ENCODE peak calls at places on chromosomes 4 and X, in four cellular contexts. M is fibroblast of lung, J is SK-N-SH, B is neural progenitor cell. X is an unnamed sample.

GRCh38 chr4:116880625-116881024 is 204.8 kb downstream of the TRAM1L1 start:
- DNase-seq in M (no peak), J (no peak), B (no peak), X (no peak)

GRCh38 chr4:7857238-7857701 is 82.4 kb downstream of the AFAP1 start:
- DNase-seq in M (peak), J (no peak), B (no peak), X (peak)

GRCh38 chr4:102535398-102536082 is 34.4 kb downstream of the NFKB1 start:
- DNase-seq in M (peak), J (no peak), B (no peak), X (peak)

GRCh38 chrX:153854702-153855101 is 24.4 kb upstream of the PDZD4 start:
- DNase-seq in M (no peak), J (no peak), B (no peak), X (no peak)

GRCh38 chr4:168701061-168701460 is 204.2 kb downstream of the PALLD start:
- DNase-seq in M (no peak), J (no peak), B (no peak), X (no peak)

GRCh38 chrX:10617964-10618342 is 2.4 kb downstream of the MID1 start:
- DNase-seq in M (no peak), J (peak), B (no peak), X (peak)

GRCh38 chrX:135893294-135893817 is at the start of the genes CT45A10 and SAGE1:
- DNase-seq in M (no peak), J (no peak), B (no peak), X (no peak)

GRCh38 chr4:82754546-82755165 is 43.9 kb downstream of the SCD5 start:
- DNase-seq in M (no peak), J (no peak), B (no peak), X (no peak)

GRCh38 chr4:10611673-10612072 is 72.9 kb downstream of the CLNK start:
- DNase-seq in M (peak), J (no peak), B (no peak), X (peak)

GRCh38 chrX:142134533-142134932 is 70.6 kb downstream of the MAGEC2 start:
- DNase-seq in M (no peak), J (no peak), B (no peak), X (no peak)

GRCh38 chrX:3711331-3711917 is 2.0 kb downstream of the PRKX start:
- DNase-seq in M (no peak), J (no peak), B (no peak), X (no peak)

GRCh38 chrX:132482632-132483031 is 6.2 kb downstream of the MBNL3 start:
- DNase-seq in M (no peak), J (no peak), B (no peak), X (no peak)

GRCh38 chr4:142700521-142700920 is 145.6 kb downstream of the INPP4B start:
- DNase-seq in M (no peak), J (no peak), B (no peak), X (no peak)

GRCh38 chr4:147546341-147546740 is 65.4 kb downstream of the EDNRA start:
- DNase-seq in M (peak), J (no peak), B (no peak), X (peak)

GRCh38 chr4:10063544-10064300 is 42.4 kb upstream of the SLC2A9 start:
- DNase-seq in M (peak), J (no peak), B (peak), X (peak)

GRCh38 chr4:141140271-141141205 is 7.3 kb upstream of the RNF150 start:
- DNase-seq in M (no peak), J (no peak), B (no peak), X (peak)

GRCh38 chrX:31499120-31499519 is 427.3 kb upstream of the FTHL17 start:
- DNase-seq in M (peak), J (no peak), B (peak), X (peak)

GRCh38 chrX:47160781-47161180 is 15.8 kb downstream of the RBM10 start:
- DNase-seq in M (no peak), J (no peak), B (no peak), X (no peak)

GRCh38 chr4:17875402-17876070 is 64.8 kb downstream of the NCAPG start:
- DNase-seq in M (no peak), J (no peak), B (no peak), X (no peak)

GRCh38 chrX:42462917-42463316 is 315.0 kb downstream of the PPP1R2C start:
- DNase-seq in M (no peak), J (no peak), B (no peak), X (no peak)

GRCh38 chr4:92265066-92265465 is 38.7 kb upstream of the GRID2 start:
- DNase-seq in M (peak), J (no peak), B (no peak), X (peak)

GRCh38 chr4:93657527-93657926 is 171.0 kb upstream of the ATOH1 start:
- DNase-seq in M (no peak), J (no peak), B (peak), X (no peak)

GRCh38 chr4:152021788-152022438 is 261.1 kb upstream of the GATB start:
- DNase-seq in M (no peak), J (no peak), B (no peak), X (no peak)

GRCh38 chr4:133157460-133158160 is 8.5 kb downstream of the PCDH10 start:
- DNase-seq in M (no peak), J (no peak), B (no peak), X (no peak)

GRCh38 chrX:26442340-26442739 is 226.4 kb downstream of the MAGEB5 start:
- DNase-seq in M (peak), J (peak), B (peak), X (no peak)

DNA sequence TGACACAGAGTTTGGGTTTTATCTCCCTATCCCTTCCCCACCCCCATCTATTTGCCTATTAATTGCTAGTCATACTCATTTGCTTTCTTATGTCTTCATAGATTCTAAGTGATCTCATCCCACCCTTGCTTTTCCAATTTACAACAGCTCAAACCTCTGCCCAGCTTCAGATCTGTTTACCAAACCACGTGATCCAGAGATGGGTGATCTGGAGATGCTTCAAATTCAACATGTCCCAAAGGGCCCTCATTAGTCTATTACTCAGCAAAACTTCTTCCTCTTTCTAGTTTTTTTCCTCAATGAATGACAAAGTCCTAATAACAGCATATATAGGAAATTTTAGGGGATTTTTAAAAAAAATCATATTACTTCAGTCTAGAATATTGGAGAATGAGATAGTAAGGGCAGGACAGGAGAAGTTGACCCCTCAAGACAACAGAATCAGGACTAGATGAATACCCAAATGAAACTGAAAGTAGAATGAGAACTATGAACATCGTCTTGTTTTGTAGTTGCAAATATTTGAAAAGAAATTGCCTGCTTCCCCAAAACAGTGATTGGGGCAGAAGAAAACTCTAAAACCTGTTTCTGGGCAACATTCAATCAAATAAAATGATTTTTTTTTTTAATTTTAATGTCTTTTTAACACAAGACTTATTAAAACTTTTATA is 127.1 kb downstream of the CFAP299 start:
- DNase-seq in M (peak), J (no peak), B (no peak), X (no peak)
- H3K4me2 ChIP-seq in M (peak), J (peak), B (no peak), X (no peak)

GRCh38 chr4:47801481-47802002 is 36.3 kb downstream of the CORIN start:
- DNase-seq in M (no peak), J (no peak), B (no peak), X (no peak)

GRCh38 chr4:47798165-47798564 is 39.7 kb downstream of the CORIN start:
- DNase-seq in M (no peak), J (no peak), B (no peak), X (no peak)
- H3K27ac ChIP-seq in M (no peak), J (no peak), B (no peak), X (no peak)

GRCh38 chrX:109826954-109827708 is 94.1 kb upstream of the ACSL4 start:
- DNase-seq in M (peak), J (no peak), B (no peak), X (peak)
- H3K4me3 ChIP-seq in M (no peak), J (no peak), B (no peak), X (no peak)

GRCh38 chr4:187491959-187492358 is 503.6 kb upstream of the ZFP42 start:
- DNase-seq in M (peak), J (no peak), B (no peak), X (no peak)
- H3K4me2 ChIP-seq in M (no peak), J (no peak), B (no peak), X (no peak)

DNA sequence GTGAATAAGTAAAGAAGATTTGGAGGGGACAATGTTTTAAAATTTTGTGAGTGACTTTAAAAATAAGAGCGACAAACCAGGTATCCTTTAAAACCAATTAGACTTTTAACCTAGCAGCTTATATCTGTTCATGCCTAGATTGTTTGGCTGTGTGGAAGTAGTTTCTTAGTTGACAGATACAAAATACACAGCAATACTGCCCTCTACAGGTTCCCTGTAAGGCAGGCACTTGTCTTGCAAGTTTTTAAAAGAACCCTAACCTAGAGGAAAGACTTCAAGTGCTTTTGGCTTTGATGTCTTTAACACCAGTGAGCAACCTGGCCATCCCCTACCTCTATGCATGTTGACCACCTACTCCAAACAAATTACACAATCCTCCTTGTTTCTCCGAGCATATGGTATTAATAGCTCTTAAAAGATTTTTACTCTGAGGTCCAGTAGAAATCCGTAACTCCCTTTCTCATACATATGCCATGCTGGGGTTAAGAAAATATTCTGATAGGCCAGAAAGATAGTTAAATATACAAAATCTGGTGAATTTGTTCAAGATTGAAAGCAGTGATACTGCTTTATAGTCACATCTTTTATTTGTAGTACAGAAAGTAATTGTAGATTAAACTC is 273.0 kb downstream of the ARHGAP24 start:
- DNase-seq in M (peak), J (peak), B (peak), X (peak)
- H3K27ac ChIP-seq in M (no peak), J (no peak), B (no peak), X (no peak)